ENCODE peak calls at places on chromosomes 7 and 10, in five cellular contexts. G is H1, K is GM12878, Q is stomach, H is sigmoid colon. S is an unnamed sample. For H3K4me1, the result is how much of the 10 kb centered on the place peaks cover.

GRCh38 chr7:101558742-101559325 is 70.3 kb downstream of the MYL10 start:
- DNase-seq in G (no peak), K (no peak), H (peak), Q (no peak), S (peak)

GRCh38 chr7:13946181-13946580 is 43.3 kb downstream of the ETV1 start:
- DNase-seq in G (no peak), H (no peak), Q (no peak), K (no peak), S (no peak)

GRCh38 chr10:121926669-121927360 is 1.0 kb downstream of the ATE1 start:
- DNase-seq in G (no peak), H (no peak), K (no peak), Q (no peak), S (no peak)

GRCh38 chr10:110447886-110448285 is 49.8 kb upstream of the DUSP5 start:
- DNase-seq in G (no peak), Q (no peak), H (peak), K (no peak), S (no peak)

GRCh38 chr7:137032436-137032835 is 164.0 kb downstream of the CHRM2 start:
- DNase-seq in H (no peak), G (no peak), Q (no peak), K (no peak), S (no peak)

GRCh38 chr7:30660331-30661255 is 21.7 kb downstream of the CRHR2 start:
- DNase-seq in Q (no peak), H (peak), K (no peak), G (no peak), S (no peak)

GRCh38 chr7:23246540-23246939 is at the start of gene GPNMB:
- DNase-seq in Q (no peak), G (no peak), K (no peak), H (peak), S (peak)

GRCh38 chr7:139673230-139673629 is 104.6 kb downstream of the HIPK2 start:
- DNase-seq in G (peak), K (peak), H (no peak), Q (no peak), S (no peak)

GRCh38 chr7:155574556-155574955 is 28.2 kb upstream of the CNPY1 start:
- DNase-seq in Q (no peak), K (no peak), G (no peak), H (no peak), S (no peak)

GRCh38 chr10:119619215-119619614 is 22.5 kb upstream of the TIAL1 start:
- DNase-seq in Q (no peak), G (no peak), K (no peak), H (no peak), S (no peak)

GRCh38 chr7:76514926-76515325 is 4.6 kb downstream of the UPK3B start:
- DNase-seq in H (no peak), Q (no peak), G (no peak), K (no peak), S (peak)

GRCh38 chr10:69567920-69568319 is 5.3 kb downstream of the NEUROG3 start:
- DNase-seq in Q (no peak), H (no peak), G (no peak), K (no peak), S (no peak)

GRCh38 chr10:77328272-77328816 is 309.3 kb downstream of the KCNMA1 start:
- DNase-seq in Q (peak), G (no peak), K (no peak), H (no peak), S (no peak)

GRCh38 chr10:3372284-3372683 is 199.7 kb upstream of the PITRM1 start:
- DNase-seq in G (no peak), H (no peak), K (no peak), Q (no peak), S (no peak)

GRCh38 chr7:79284226-79284625 is 169.2 kb downstream of the MAGI2 start:
- DNase-seq in H (no peak), G (no peak), K (no peak), Q (no peak), S (no peak)

GRCh38 chr7:32905175-32905662 is 13.7 kb upstream of the KBTBD2 start:
- DNase-seq in G (no peak), H (no peak), Q (no peak), K (no peak), S (peak)
- TF ChIP-seq POLR2AphosphoS5 in G (no peak), H (peak), Q (peak), K (no peak), S (no peak)

GRCh38 chr10:13086051-13086450 is 13.9 kb upstream of the OPTN start:
- DNase-seq in Q (no peak), H (no peak), G (no peak), K (no peak), S (no peak)

GRCh38 chr10:13090289-13090688 is 9.7 kb upstream of the OPTN start:
- DNase-seq in H (no peak), G (no peak), Q (no peak), K (no peak), S (no peak)

GRCh38 chr10:13089345-13089744 is 10.6 kb upstream of the OPTN start:
- DNase-seq in G (no peak), K (no peak), H (no peak), Q (no peak), S (no peak)

GRCh38 chr10:13087601-13087985 is 12.4 kb upstream of the OPTN start:
- DNase-seq in Q (no peak), K (no peak), H (no peak), G (no peak), S (no peak)

DNA sequence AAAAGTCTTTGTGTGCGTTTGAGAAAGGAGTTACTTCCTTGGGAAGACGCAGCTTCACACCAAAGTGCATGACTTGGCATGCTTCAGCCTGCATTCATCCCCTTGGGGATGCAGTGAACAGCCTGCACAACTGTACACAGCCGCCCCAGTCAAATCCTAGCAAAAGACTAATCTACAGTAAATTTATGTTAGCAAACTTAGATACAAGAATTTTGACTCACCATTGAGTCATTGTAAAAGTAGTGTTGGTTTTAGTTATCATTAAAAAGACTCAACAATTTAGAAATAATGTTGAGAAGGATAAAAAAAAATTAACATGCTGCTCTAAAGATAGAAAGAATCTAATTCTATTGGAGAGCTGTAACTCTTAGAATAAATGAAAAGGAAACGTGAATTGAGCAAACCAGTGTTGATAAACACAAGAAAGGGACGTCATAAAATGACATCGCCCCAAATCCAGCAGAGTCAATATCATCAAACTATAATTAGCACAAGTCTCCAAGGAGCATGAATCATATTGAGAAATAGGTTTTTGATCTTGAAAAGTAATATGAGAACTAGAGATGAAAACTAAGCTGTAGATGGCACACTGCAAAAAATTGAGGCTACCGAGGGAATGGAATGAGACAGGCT is 11.9 kb upstream of the OPTN start:
- DNase-seq in G (no peak), H (no peak), K (no peak), Q (no peak), S (no peak)
- TF ChIP-seq EP300 in G (no peak), H (no peak), K (no peak), Q (no peak), S (no peak)

DNA sequence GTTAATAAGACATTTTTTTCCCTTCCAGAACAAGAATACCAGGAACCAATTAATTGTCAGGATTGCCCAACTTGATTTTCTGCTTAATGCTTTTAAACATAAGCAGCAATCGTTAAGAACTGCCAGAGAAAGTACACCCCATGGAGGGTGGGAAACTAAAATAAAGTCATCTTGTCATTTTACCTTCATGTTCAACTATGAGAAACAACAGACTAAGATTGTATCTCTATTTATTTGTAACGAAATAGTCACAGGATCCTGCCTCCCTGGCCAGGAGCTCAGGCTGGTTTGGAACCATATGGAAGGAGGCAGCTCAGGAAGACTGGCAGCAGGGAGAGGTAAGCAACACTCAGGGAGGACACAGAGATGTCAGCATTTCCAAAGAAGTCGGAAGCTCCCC is 129.6 kb downstream of the TNS3 start:
- DNase-seq in Q (no peak), K (no peak), G (no peak), H (no peak), S (no peak)
- H3K4me1 ChIP-seq in Q (half or more), K (under half), G (under half), H (under half), S (under half)

GRCh38 chr10:92180326-92180881 is 110.5 kb downstream of the CPEB3 start:
- DNase-seq in K (no peak), Q (no peak), H (no peak), G (no peak), S (no peak)
- TF ChIP-seq POLR2AphosphoS5 in K (no peak), Q (no peak), H (no peak), G (no peak), S (no peak)

GRCh38 chr10:5219262-5219661 is 22.6 kb downstream of the AKR1C4 start:
- DNase-seq in H (no peak), G (no peak), Q (no peak), K (no peak), S (no peak)
- TF ChIP-seq EP300 in H (no peak), G (no peak), Q (no peak), K (no peak), S (no peak)

GRCh38 chr10:96820730-96821129 is 11.4 kb upstream of the LCOR start:
- DNase-seq in K (no peak), G (no peak), Q (no peak), H (no peak), S (no peak)
- H3K4me1 ChIP-seq in K (under half), G (under half), Q (under half), H (under half), S (under half)